ENCODE peak calls at places on chromosome 11, in seven cellular contexts. F, H, O, V, J, K and E are unnamed samples.

GRCh38 chr11:44680982-44681597 is 45.7 kb upstream of the TSPAN18 start:
- DNase-seq in K (no peak), H (no peak), O (no peak), V (no peak), J (no peak), F (no peak), E (no peak)

GRCh38 chr11:65952052-65952521 is 6.8 kb downstream of the TSGA10IP start:
- DNase-seq in K (no peak), V (no peak), O (no peak), F (no peak), J (peak; percentile 74), H (no peak), E (no peak)

GRCh38 chr11:128658499-128658898 is 35.4 kb upstream of the FLI1 start:
- DNase-seq in O (no peak), J (no peak), H (no peak), K (no peak), V (no peak), F (no peak), E (no peak)

GRCh38 chr11:90204407-90204806 is 18.4 kb downstream of the CHORDC1 start:
- DNase-seq in J (no peak), K (no peak), O (no peak), V (no peak), H (no peak), F (no peak), E (no peak)

GRCh38 chr11:114044042-114044871 is 15.3 kb upstream of the ZBTB16 start:
- DNase-seq in H (no peak), O (no peak), F (no peak), J (no peak), V (no peak), K (no peak), E (peak; percentile 85)

GRCh38 chr11:3105791-3106735 is 48.8 kb upstream of the CARS1 start:
- DNase-seq in V (no peak), O (no peak), H (no peak), J (no peak), F (no peak), K (no peak), E (no peak)

GRCh38 chr11:110951041-110951440 is 238.8 kb upstream of the ARHGAP20 start:
- DNase-seq in J (no peak), V (no peak), O (no peak), H (no peak), F (no peak), K (no peak), E (no peak)

GRCh38 chr11:133243832-133244231 is 288.5 kb downstream of the OPCML start:
- DNase-seq in J (no peak), O (no peak), F (no peak), H (no peak), K (no peak), V (no peak), E (no peak)

GRCh38 chr11:121029153-121029552 is 5.3 kb downstream of the TBCEL start:
- DNase-seq in J (no peak), O (no peak), V (no peak), H (no peak), K (no peak), F (no peak), E (no peak)

GRCh38 chr11:121018746-121019145 is 5.2 kb upstream of the TBCEL start:
- DNase-seq in F (no peak), O (no peak), J (no peak), K (no peak), H (no peak), V (no peak), E (no peak)

GRCh38 chr11:121024989-121025388 is 1.1 kb downstream of the TBCEL start:
- DNase-seq in J (peak; percentile 30), K (no peak), F (no peak), V (no peak), O (no peak), H (peak; percentile 9), E (no peak)

GRCh38 chr11:121029813-121030445 is 6.0 kb downstream of the TBCEL start:
- DNase-seq in V (no peak), H (no peak), O (no peak), F (no peak), J (no peak), K (no peak), E (no peak)

GRCh38 chr11:121023848-121024751 is at the start of gene TBCEL:
- DNase-seq in H (peak; percentile 79), K (peak; percentile 56), F (peak; percentile 66), V (peak; percentile 54), O (peak; percentile 90), J (peak; percentile 83), E (peak; percentile 88)
- TF ChIP-seq POLR2A in H (peak; percentile 49), K (peak; percentile 27), F (peak; percentile 13), V (peak; percentile 75), O (peak; percentile 57), J (no peak), E (peak; percentile 65)

DNA sequence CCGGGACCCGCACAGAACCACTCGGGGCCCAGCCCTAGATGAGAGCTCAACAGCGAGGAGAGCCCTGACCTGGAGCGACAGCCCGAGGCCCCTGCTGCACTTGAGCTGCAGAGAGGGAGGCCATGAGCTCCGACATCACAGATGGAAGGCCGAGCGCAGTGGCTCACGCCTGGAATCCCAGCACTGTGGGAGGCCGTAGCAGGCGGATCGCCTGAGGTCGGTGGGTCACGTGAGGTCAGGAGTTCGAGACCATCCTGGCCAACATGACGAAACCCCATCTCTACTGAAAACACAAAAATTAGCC is 13.8 kb upstream of the BRSK2 start:
- DNase-seq in J (no peak), F (no peak), H (no peak), K (no peak), O (no peak), V (no peak), E (no peak)
- H3K9ac ChIP-seq in J (no peak overlapping the region), F (no peak overlapping the region), H (no peak overlapping the region), K (no peak overlapping the region), O (no peak overlapping the region), V (no peak overlapping the region), E (no peak overlapping the region)

GRCh38 chr11:74592063-74592440 is 330 bp upstream of the POLD3 start:
- DNase-seq in K (no peak), O (no peak), V (no peak), F (no peak), J (no peak), H (peak; percentile 5), E (no peak)

GRCh38 chr11:74593463-74593862 is 1.1 kb downstream of the POLD3 start:
- DNase-seq in H (no peak), K (no peak), J (peak; percentile 74), F (no peak), O (no peak), V (no peak), E (no peak)

GRCh38 chr11:74592441-74593362 is at the start of gene POLD3:
- DNase-seq in H (peak; percentile 81), F (peak; percentile 70), K (peak; percentile 79), J (peak; percentile 83), V (peak; percentile 67), O (peak; percentile 89), E (peak; percentile 94)
- TF ChIP-seq POLR2A in H (peak; percentile 52), F (peak; percentile 63), K (peak; percentile 56), J (peak; percentile 56), V (peak; percentile 68), O (peak; percentile 74), E (peak; percentile 36)

DNA sequence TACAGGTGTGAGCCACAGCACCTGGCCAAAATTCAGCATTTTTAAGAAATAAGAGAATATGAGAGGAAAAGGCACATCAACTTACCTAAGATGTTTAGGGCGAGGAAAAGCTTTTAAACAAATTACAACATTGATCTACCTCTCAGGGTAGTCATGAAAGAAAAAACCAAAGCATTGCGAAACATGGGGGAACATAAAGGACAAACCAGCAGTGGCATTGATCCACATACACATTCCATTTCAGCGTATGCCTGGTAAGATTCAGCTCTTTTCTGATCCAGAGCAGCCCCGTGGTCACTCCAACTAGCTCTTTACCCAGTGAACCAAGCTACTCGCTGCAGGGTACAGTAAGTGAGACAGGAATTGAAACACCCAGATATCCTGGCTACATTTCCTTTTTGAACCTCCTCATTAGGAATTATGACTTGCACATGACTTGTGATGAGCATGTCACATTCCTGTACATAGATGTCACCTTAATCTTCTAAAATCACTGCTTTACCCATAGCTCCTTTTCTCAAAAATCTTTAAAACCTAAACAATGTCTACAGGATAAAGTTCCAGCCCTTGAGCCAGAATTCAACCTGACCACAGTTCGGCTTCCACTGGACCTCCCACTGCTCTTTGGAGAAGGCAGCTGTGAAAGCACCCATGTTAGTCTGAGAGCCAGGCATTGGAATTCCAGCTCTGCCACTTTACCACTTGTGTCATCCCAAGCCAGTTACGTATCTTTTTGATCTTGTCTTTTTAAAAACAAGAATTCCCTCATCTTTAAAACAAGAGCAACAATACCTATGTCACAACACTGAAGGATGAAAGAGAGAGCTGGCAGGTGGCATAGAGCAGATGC is 42.9 kb upstream of the AKIP1 start:
- DNase-seq in K (no peak), V (no peak), J (peak; percentile 43), F (no peak), O (no peak), H (peak; percentile 63), E (no peak)
- H3K9ac ChIP-seq in K (no peak overlapping the region), V (no peak overlapping the region), J (no peak overlapping the region), F (no peak overlapping the region), O (no peak overlapping the region), H (no peak overlapping the region), E (no peak overlapping the region)

DNA sequence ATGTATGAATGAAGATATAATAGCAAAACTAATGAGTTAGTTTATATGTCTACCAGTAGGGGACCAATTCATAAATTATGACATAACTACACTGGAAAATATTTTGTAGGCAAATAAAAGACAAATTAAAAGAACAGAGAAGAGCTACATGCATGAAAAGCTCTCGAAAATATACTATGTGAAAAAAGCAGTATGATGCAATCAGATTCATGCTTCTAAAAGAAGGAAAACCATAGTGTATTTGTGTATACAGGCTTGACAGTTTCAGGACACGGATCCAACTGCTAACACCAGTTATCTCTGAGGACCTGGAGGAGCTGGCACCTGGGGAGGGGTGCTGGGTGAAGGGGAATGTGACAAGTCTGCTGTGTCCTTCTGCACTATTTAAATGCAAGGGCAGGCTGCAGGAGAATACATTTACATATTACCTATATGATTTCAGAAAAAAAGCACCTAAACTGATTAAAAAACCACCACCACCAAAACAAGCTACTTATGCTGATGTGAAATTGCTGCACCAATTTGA is 6.8 kb downstream of the SMCO4 start:
- DNase-seq in V (no peak), H (no peak), F (no peak), K (no peak), O (no peak), J (no peak), E (no peak)
- TF ChIP-seq POLR2A in V (no peak), H (no peak), F (no peak), K (no peak), O (no peak), J (no peak), E (no peak)

DNA sequence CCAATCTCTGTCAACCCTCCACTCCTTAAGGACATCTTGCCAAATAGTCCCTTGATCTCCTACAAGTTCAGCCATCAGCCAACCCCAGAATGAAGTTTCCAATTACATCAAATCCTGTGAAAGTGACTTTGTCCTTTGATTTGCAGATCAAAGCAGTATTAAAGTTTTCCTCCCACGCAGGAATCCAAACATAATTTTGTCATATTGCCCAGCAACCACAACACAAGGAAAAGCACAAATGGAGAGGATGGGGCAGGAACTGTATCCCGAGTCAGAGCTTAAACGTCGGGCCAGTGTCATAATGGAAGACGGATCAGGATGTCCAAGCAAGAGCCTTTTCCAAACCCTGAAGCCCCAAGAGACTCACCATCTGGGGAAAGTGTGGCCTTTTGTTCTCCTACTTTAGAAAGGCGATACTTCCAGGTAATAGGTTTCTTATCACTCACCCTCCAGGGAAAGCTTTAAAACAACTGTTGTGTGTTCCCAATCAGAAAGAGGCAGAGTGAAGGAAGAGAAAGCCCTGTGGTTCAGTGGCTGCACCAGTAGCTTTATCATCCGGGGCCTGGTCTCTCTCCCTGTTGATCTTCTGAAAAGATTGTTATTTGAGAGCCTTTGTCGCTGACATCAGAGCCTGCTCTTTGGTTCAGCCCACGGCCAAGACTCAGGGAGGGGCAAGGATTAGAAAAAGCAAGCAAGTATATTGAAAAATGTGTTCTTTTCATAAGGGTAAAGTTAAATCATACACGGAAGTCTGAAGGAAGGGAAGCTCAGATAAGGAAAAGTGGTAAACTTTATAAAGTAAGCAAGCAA is 41.7 kb downstream of the EXPH5 start:
- DNase-seq in O (peak; percentile 82), F (no peak), V (no peak), J (no peak), H (peak; percentile 46), K (peak; percentile 18), E (no peak)
- H3K9ac ChIP-seq in O (no peak overlapping the region), F (no peak overlapping the region), V (no peak overlapping the region), J (no peak overlapping the region), H (peak overlapping the region; percentile 38), K (no peak overlapping the region), E (no peak overlapping the region)